ENCODE peak calls at places on chromosomes 5 and 9, in nine cellular contexts. A, M, C, Q, L, I, P, Z and E are unnamed samples.

GRCh38 chr5:171984748-171985419 is 21.6 kb downstream of the FBXW11 start:
- DNase-seq in A (no peak), M (peak), C (peak), Q (peak), L (peak), I (no peak), P (no peak), Z (no peak), E (peak)

GRCh38 chr9:17802249-17802857 is 223.5 kb downstream of the SH3GL2 start:
- DNase-seq in A (no peak), M (no peak), C (no peak), Q (peak), L (peak), I (peak), P (peak), Z (no peak), E (peak)

GRCh38 chr5:1474875-1475543 is 29.8 kb upstream of the SLC6A3 start:
- DNase-seq in A (no peak), M (no peak), C (no peak), Q (no peak), L (no peak), I (no peak), P (no peak), Z (no peak), E (no peak)

GRCh38 chr9:21964925-21965385 is 29.2 kb downstream of the CDKN2A start:
- DNase-seq in A (no peak), M (no peak), C (no peak), Q (peak), L (peak), I (peak), P (no peak), Z (no peak), E (no peak)

GRCh38 chr9:118635416-118635815 is 733.8 kb downstream of the BRINP1 start:
- DNase-seq in A (no peak), M (no peak), C (no peak), Q (no peak), L (no peak), I (no peak), P (no peak), Z (no peak), E (no peak)

GRCh38 chr5:59036274-59036961 is 453.5 kb downstream of the RAB3C start:
- DNase-seq in A (no peak), M (peak), C (peak), Q (peak), L (peak), I (peak), P (peak), Z (no peak), E (peak)

GRCh38 chr5:53114988-53115387 is 5.4 kb upstream of the MOCS2 start:
- DNase-seq in A (no peak), M (no peak), C (peak), Q (peak), L (peak), I (peak), P (peak), Z (no peak), E (peak)

GRCh38 chr5:139849942-139850341 is 54.3 kb downstream of the PSD2 start:
- DNase-seq in A (no peak), M (no peak), C (no peak), Q (peak), L (no peak), I (no peak), P (peak), Z (no peak), E (no peak)

GRCh38 chr9:3971391-3972082 is 328.3 kb downstream of the GLIS3 start:
- DNase-seq in A (no peak), M (no peak), C (no peak), Q (peak), L (no peak), I (no peak), P (no peak), Z (no peak), E (no peak)

GRCh38 chr9:93197670-93198069 is 13.7 kb downstream of the WNK2 start:
- DNase-seq in A (no peak), M (no peak), C (no peak), Q (no peak), L (no peak), I (no peak), P (no peak), Z (no peak), E (no peak)

GRCh38 chr9:114261026-114261425 is 61.9 kb upstream of the ORM1 start:
- DNase-seq in A (no peak), M (no peak), C (no peak), Q (no peak), L (no peak), I (no peak), P (no peak), Z (no peak), E (no peak)

GRCh38 chr5:108793207-108793606 is 45.5 kb downstream of the FER start:
- DNase-seq in A (no peak), M (no peak), C (no peak), Q (no peak), L (no peak), I (no peak), P (no peak), Z (no peak), E (no peak)

GRCh38 chr5:76689321-76690026 is 26.5 kb upstream of the F2R start:
- DNase-seq in A (no peak), M (peak), C (peak), Q (no peak), L (peak), I (peak), P (peak), Z (no peak), E (peak)

GRCh38 chr9:2157277-2158105 is 142.3 kb downstream of the SMARCA2 start:
- DNase-seq in A (no peak), M (peak), C (peak), Q (peak), L (peak), I (peak), P (peak), Z (peak), E (peak)

GRCh38 chr5:96734871-96735325 is 72.7 kb downstream of the CAST start:
- DNase-seq in A (no peak), M (no peak), C (peak), Q (no peak), L (peak), I (no peak), P (no peak), Z (no peak), E (peak)

GRCh38 chr5:149761461-149761860 is 31.4 kb downstream of the PPARGC1B start:
- DNase-seq in A (no peak), M (no peak), C (no peak), Q (no peak), L (no peak), I (no peak), P (no peak), Z (no peak), E (no peak)

GRCh38 chr5:154002093-154002492 is 36.6 kb downstream of the FAM114A2 start:
- DNase-seq in A (no peak), M (no peak), C (no peak), Q (peak), L (no peak), I (no peak), P (peak), Z (no peak), E (peak)

GRCh38 chr5:83564069-83564749 is 92.7 kb downstream of the VCAN start:
- DNase-seq in A (no peak), M (no peak), C (peak), Q (peak), L (peak), I (no peak), P (peak), Z (no peak), E (peak)

GRCh38 chr9:38371495-38371894 is 21.0 kb upstream of the ALDH1B1 start:
- DNase-seq in A (no peak), M (no peak), C (no peak), Q (peak), L (no peak), I (no peak), P (peak), Z (no peak), E (peak)

GRCh38 chr5:156359452-156359851 is 32.5 kb downstream of the SGCD start:
- DNase-seq in A (no peak), M (peak), C (peak), Q (no peak), L (peak), I (no peak), P (no peak), Z (no peak), E (peak)

GRCh38 chr5:84378961-84379360 is 5.7 kb downstream of the EDIL3 start:
- DNase-seq in A (no peak), M (no peak), C (no peak), Q (no peak), L (peak), I (no peak), P (no peak), Z (no peak), E (peak)